ENCODE peak calls at places on chromosome X, in ten cellular contexts. C is SK-N-SH, H is OCI-LY7, Q is SJSA1, L is uterus, T is cardiac muscle cell, W is mucosa of descending colon, G is ovary, O is transverse colon, X is mesendoderm. Y is an unnamed sample.

GRCh38 chrX:129115104-129115503 is 408.2 kb downstream of the SMARCA1 start:
- DNase-seq in O (peak; percentile 14), W (no peak), G (no peak), X (peak; percentile 76), T (peak; percentile 6), Q (peak; percentile 9), L (no peak), C (peak; percentile 47), H (peak; percentile 56), Y (no peak)

GRCh38 chrX:141469469-141469868 is 115.1 kb downstream of the SPANXA1 start:
- DNase-seq in C (no peak), T (peak; percentile 6), G (no peak), O (no peak), L (no peak), X (no peak), H (no peak), W (no peak), Q (peak; percentile 27), Y (no peak)

GRCh38 chrX:130170752-130171445 is 863 bp upstream of the RAB33A start:
- DNase-seq in O (peak; percentile 42), W (peak; percentile 70), G (no peak), L (peak; percentile 27), C (peak; percentile 83), T (no peak), X (peak; percentile 48), Q (no peak), H (peak; percentile 71), Y (peak; percentile 30)

GRCh38 chrX:137031517-137032377 is 2.0 kb downstream of the GPR101 start:
- DNase-seq in L (no peak), W (no peak), T (peak; percentile 49), G (no peak), Q (peak; percentile 9), C (peak; percentile 72), H (no peak), O (peak; percentile 14), X (peak; percentile 58), Y (no peak)

GRCh38 chrX:126770179-126770578 is 49.4 kb upstream of the PRR32 start:
- DNase-seq in X (peak; percentile 64), H (peak; percentile 3), T (no peak), L (no peak), Q (no peak), C (peak; percentile 22), G (no peak), W (no peak), O (no peak), Y (no peak)

GRCh38 chrX:2311483-2311882 is 189.3 kb downstream of the DHRSX start:
- DNase-seq in H (no peak), Q (no peak), C (no peak), X (peak; percentile 98), T (no peak), G (no peak), W (no peak), L (no peak), O (no peak), Y (no peak)

GRCh38 chrX:65528705-65529340 is 5.8 kb downstream of the LAS1L start:
- DNase-seq in L (peak; percentile 47), H (peak; percentile 42), O (peak; percentile 60), T (peak; percentile 33), W (no peak), G (peak; percentile 58), C (peak; percentile 74), Q (peak; percentile 26), X (peak; percentile 51), Y (peak; percentile 43)

GRCh38 chrX:153319295-153319694 is 2.3 kb downstream of the PNMA6F start:
- DNase-seq in W (no peak), Q (no peak), L (no peak), G (no peak), T (no peak), H (peak; percentile 46), X (no peak), O (no peak), C (no peak), Y (no peak)

GRCh38 chrX:53320543-53321215 is 39.3 kb upstream of the IQSEC2 start:
- DNase-seq in L (no peak), O (peak; percentile 17), X (no peak), Q (no peak), G (no peak), H (no peak), C (peak; percentile 58), W (no peak), T (no peak), Y (peak; percentile 31)

GRCh38 chrX:150199181-150199580 is 163.9 kb upstream of the MAMLD1 start:
- DNase-seq in C (no peak), L (no peak), T (no peak), H (no peak), O (no peak), Q (no peak), G (no peak), W (no peak), X (no peak), Y (no peak)

DNA sequence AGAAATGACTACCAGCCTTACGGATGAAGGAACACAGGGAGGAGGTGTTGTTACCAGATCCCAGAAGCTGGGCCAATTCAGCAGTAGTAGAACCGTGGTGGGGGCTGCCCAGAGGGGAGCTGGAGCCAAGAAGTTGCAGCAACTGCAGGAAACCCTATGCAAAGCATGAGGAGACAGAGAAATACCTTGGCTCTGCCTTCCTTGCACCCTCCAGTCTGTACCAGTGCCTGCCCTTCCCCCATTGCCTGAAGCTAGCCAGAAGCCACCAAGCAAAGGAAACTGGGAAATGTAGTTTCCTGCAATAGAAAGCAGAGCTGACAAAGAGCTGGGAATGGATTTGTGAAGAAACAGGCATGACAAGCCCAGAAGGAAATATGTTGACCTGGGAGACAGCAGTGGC is 108.7 kb upstream of the FUNDC1 start:
- DNase-seq in Q (no peak), T (peak; percentile 72), G (no peak), H (no peak), W (no peak), X (peak; percentile 58), O (no peak), C (peak; percentile 11), L (no peak), Y (peak; percentile 1)
- H3K4me3 ChIP-seq in Q (no peak overlapping the region), T (no peak overlapping the region), G (no peak overlapping the region), H (no peak overlapping the region), W (no peak overlapping the region), X (no peak overlapping the region), O (no peak overlapping the region), C (no peak overlapping the region), L (no peak overlapping the region), Y (no peak overlapping the region)

DNA sequence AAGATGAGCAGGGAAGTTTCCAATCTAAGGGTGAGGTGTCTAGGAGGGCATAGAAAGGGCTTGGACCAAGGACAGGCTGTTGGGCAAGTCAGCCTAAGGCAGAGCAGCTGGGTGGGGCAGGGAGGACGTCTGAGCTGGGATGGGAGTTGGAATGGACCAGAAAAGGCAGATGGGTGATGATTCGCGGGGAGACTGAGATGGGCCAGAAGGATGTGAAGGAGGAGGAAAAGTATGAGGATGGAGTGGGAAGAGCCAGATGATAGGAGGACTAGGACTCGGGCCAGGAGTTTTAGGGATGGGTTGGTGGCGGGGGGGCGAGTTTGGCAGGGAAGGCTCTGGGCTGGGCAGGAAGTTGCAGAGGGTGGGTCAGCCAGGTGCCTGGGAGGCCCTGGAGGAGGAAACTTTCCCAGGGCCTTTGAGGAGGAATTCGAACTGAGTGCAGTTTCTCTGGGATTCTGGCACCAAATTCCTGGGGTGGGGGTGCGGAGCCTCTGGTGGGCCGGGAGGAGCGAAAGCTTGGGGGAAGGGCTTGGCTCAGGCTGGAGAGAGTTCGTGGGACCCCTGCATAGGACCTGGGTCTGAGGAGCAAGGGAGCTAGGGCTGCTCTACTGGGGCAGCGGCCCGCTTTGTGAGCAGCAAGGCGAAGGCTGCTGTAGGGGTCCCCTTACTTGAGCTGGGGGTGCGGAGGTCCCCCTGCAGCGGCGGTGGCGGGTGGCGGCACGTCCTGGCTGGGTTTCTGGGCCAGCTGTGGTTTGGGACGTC is 8.7 kb upstream of the TIMP1 start:
- DNase-seq in W (peak; percentile 63), H (no peak), T (peak; percentile 84), O (peak; percentile 47), X (peak; percentile 93), L (peak; percentile 69), C (no peak), G (peak; percentile 83), Q (peak; percentile 79), Y (no peak)
- H3K4me3 ChIP-seq in W (no peak overlapping the region), H (no peak overlapping the region), T (peak overlapping the region; percentile 22), O (peak overlapping the region; percentile 40), X (no peak overlapping the region), L (peak overlapping the region; percentile 3), C (no peak overlapping the region), G (peak overlapping the region; percentile 31), Q (peak overlapping the region; percentile 43), Y (no peak overlapping the region)

GRCh38 chrX:46310815-46311497 is 234.3 kb downstream of the ZNF674 start:
- DNase-seq in Q (no peak), W (no peak), H (no peak), C (no peak), O (no peak), T (no peak), X (no peak), G (no peak), L (no peak), Y (no peak)
- H3K4me3 ChIP-seq in Q (no peak overlapping the region), W (no peak overlapping the region), H (no peak overlapping the region), C (no peak overlapping the region), O (no peak overlapping the region), T (no peak overlapping the region), X (no peak overlapping the region), G (no peak overlapping the region), L (no peak overlapping the region), Y (no peak overlapping the region)

GRCh38 chrX:10014462-10015373 is 47.6 kb downstream of the CLDN34 start:
- DNase-seq in X (peak; percentile 87), Q (peak; percentile 80), O (peak; percentile 88), W (peak; percentile 91), C (peak; percentile 92), T (peak; percentile 95), G (peak; percentile 90), H (peak; percentile 77), L (peak; percentile 89), Y (peak; percentile 87)

GRCh38 chrX:10017866-10018265 is 50.7 kb downstream of the CLDN34 start:
- DNase-seq in W (no peak), G (no peak), T (peak; percentile 69), O (no peak), C (no peak), L (no peak), X (peak; percentile 76), H (peak; percentile 21), Q (peak; percentile 76), Y (no peak)

GRCh38 chrX:10015711-10016515 is 48.8 kb downstream of the CLDN34 start:
- DNase-seq in Q (peak; percentile 44), L (peak; percentile 28), G (peak; percentile 47), O (no peak), H (peak; percentile 53), C (peak; percentile 73), T (peak; percentile 42), X (peak; percentile 56), W (peak; percentile 57), Y (peak; percentile 40)

GRCh38 chrX:10012776-10013175 is 45.6 kb downstream of the CLDN34 start:
- DNase-seq in X (no peak), C (no peak), T (no peak), H (no peak), W (no peak), L (no peak), Q (no peak), G (no peak), O (no peak), Y (no peak)

DNA sequence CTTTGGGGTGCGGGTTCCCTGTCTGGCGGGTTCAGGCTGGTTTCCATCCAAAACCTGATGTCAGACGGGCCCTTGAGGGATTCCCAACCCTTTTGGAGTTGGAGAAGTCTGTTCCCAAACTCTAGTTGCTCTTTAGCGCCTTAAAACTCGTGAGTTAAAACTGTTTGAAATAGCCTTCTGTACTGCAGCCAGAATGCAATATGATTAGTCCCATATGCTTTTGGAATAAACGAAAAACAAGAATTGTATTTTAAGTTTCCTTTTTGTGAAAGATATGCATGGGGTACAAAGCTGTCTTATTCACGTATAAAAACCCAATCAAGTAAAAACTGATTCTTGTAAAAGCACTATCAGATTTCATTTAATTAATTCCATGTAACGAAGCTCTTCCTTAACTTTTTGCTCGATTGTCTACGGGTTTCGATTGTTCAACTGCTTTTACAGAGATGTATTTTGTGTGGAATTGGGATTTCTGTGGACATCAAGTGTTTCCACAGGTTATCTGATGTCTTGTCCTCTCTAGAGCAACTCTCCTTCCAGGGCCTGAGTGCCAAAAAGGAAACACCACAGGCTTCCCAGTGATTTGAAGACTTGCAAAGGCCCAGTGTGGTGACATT is 49.5 kb downstream of the CLDN34 start:
- DNase-seq in X (no peak), W (no peak), H (no peak), G (no peak), L (no peak), C (no peak), Q (no peak), O (no peak), T (no peak), Y (no peak)
- H3K4me3 ChIP-seq in X (peak overlapping the region; percentile 60), W (no peak overlapping the region), H (peak overlapping the region; percentile 73), G (peak overlapping the region; percentile 55), L (peak overlapping the region; percentile 50), C (peak overlapping the region; percentile 59), Q (peak overlapping the region; percentile 66), O (peak overlapping the region; percentile 56), T (peak overlapping the region; percentile 56), Y (peak overlapping the region; percentile 34)

Y was measured in body of pancreas.